ENCODE peak calls at places on chromosome X, in four cellular contexts. W is Karpas-422, G is Peyer's patch, M is neuronal stem cell. J is an unnamed sample.

GRCh38 chrX:70262952-70263567 is 3.1 kb upstream of the P2RY4 start:
- DNase-seq in W (peak; percentile 80), G (peak; percentile 64), M (peak; percentile 9), J (peak; percentile 65)

GRCh38 chrX:112678831-112679230 is 907 bp downstream of the LHFPL1 start:
- DNase-seq in W (no peak), G (no peak), M (no peak), J (no peak)

GRCh38 chrX:133561251-133561650 is 146.0 kb upstream of the GPC4 start:
- DNase-seq in W (no peak), G (no peak), M (no peak), J (no peak)

GRCh38 chrX:113384628-113385027 is 544.0 kb upstream of the AMOT start:
- DNase-seq in W (no peak), G (no peak), M (no peak), J (no peak)

GRCh38 chrX:46959101-46959500 is 46.9 kb downstream of the JADE3 start:
- DNase-seq in W (no peak), G (no peak), M (no peak), J (no peak)

GRCh38 chrX:120365320-120365719 is 3.4 kb downstream of the ATP1B4 start:
- DNase-seq in W (peak; percentile 84), G (peak; percentile 76), M (peak; percentile 33), J (peak; percentile 13)

GRCh38 chrX:68511255-68511654 is 12.4 kb downstream of the YIPF6 start:
- DNase-seq in W (peak; percentile 85), G (no peak), M (no peak), J (peak; percentile 39)

GRCh38 chrX:155071694-155072215 is 447 bp downstream of the BRCC3 start:
- DNase-seq in W (peak; percentile 45), G (peak; percentile 58), M (no peak), J (no peak)

GRCh38 chrX:155768036-155768769 is 112.9 kb upstream of the VAMP7 start:
- DNase-seq in W (no peak), G (no peak), M (no peak), J (peak; percentile 16)

GRCh38 chrX:153922932-153923857 is 2.9 kb downstream of the ARHGAP4 start:
- DNase-seq in W (no peak), G (peak; percentile 80), M (no peak), J (peak; percentile 78)

GRCh38 chrX:9651737-9652136 is 113.9 kb downstream of the GPR143 start:
- DNase-seq in W (no peak), G (no peak), M (no peak), J (no peak)

GRCh38 chrX:119374736-119375135 is 24.4 kb upstream of the SLC25A43 start:
- DNase-seq in W (no peak), G (no peak), M (no peak), J (no peak)

GRCh38 chrX:150898343-150899190 is at the start of gene CD99L2:
- DNase-seq in W (peak; percentile 93), G (peak; percentile 95), M (peak; percentile 76), J (peak; percentile 99)

GRCh38 chrX:99172958-99173357 is 1237.1 kb downstream of the PCDH19 start:
- DNase-seq in W (no peak), G (no peak), M (no peak), J (peak; percentile 15)

GRCh38 chrX:65586491-65586890 is 51.9 kb upstream of the LAS1L start:
- DNase-seq in W (no peak), G (no peak), M (no peak), J (no peak)

GRCh38 chrX:110557864-110558263 is 199.2 kb downstream of the RTL9 start:
- DNase-seq in W (no peak), G (no peak), M (no peak), J (no peak)

GRCh38 chrX:11334165-11334564 is 41.0 kb downstream of the AMELX start:
- DNase-seq in W (no peak), G (no peak), M (no peak), J (no peak)

GRCh38 chrX:151745651-151746050 is 11.1 kb downstream of the CNGA2 start:
- DNase-seq in W (no peak), G (no peak), M (no peak), J (no peak)

GRCh38 chrX:24796204-24796603 is 102.5 kb downstream of the POLA1 start:
- DNase-seq in W (no peak), G (no peak), M (no peak), J (no peak)

DNA sequence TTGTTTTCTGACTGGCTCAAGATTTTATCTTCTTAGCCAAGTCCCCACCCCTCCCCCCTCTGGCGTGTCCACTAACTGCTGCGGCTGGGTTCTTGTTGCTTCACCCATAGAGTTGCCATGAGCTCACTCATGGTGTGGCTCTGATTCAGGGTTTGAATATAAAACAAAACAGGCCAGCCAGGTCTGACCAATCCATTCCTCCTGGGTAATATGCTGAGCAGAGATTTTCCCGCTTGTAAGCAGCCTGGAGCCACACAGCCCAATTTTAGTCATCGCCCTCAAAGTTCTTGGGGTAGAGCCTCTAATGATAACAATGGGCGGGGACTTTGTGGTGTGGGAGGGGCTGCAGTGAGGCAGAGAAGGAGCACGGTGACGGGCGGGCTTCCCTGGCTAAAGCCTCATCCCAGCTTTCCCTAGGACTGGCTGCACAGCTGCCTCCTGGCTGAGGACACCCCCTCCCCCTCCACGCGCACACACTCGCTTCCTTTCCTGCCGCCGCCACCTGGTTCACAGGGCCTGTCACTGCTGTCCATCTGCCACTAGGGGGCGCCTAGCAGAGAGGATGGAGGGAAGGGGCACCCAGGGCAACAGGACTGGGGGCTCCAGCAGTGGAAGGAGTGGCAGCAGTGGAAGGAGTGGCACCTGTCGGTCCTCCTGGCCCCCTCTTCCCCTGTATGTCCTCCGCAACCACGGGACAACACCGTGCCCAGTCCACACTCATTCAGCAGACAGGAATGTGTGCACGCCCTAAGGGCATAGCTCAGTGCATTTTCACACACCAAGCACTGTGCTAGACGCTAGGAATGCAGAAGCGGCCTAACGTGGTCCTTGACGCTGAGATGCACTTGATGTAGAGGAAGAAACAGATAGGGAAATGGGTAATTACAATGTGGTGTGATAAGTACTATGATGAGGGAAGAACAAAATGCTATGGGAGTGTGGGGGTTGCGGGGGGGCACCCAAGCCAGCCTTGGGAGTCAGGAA is 26.8 kb downstream of the PRPS1 start:
- DNase-seq in W (peak; percentile 86), G (peak; percentile 83), M (peak; percentile 54), J (peak; percentile 89)
- H3K4me3 ChIP-seq in W (no peak overlapping the region), G (no peak overlapping the region), M (no peak overlapping the region), J (no peak overlapping the region)

DNA sequence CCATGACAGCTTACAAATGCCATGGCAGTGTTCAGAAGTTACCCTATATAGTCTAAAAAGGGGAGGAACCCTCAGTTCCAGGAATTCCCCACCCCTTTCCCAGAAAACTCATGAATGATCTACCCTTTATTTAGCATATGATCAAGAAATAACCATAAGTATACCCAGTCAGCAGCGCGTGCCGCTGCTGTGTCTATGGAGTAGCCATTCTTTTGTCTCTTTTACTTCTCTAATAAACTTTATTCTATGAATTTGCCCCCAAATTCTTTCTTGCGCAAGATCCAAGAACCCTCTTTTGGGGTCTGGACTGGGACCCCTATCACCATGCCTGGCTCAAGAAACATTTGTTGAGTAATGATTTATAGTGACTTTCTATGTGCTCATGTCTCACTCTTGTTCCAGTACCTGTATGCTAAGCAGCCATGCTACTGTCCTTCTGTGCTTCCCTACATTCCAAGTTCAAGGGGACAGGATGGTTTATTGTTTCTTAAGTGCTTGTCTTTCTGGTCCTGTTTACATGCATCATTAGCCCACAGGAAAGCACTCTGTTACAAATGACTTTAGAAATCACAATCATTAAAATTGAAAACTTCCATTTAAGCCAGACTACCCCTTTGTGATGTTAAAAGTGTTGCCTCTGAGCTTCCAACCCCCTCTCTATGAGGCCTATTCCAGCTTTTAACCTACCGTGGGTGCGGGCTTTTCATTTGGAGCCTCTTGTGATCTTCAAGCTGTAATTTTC is 63.4 kb upstream of the S100G start:
- DNase-seq in W (no peak), G (no peak), M (no peak), J (peak; percentile 48)
- H3K36me3 ChIP-seq in W (no peaks in the 10 kb centered on the region), G (no peaks in the 10 kb centered on the region), M (no peaks in the 10 kb centered on the region), J (peaks cover 27% of the 10 kb centered on the region)

GRCh38 chrX:125604448-125604847 is 284.8 kb downstream of the TEX13C start:
- DNase-seq in W (no peak), G (no peak), M (no peak), J (no peak)
- H3K27me3 ChIP-seq in W (no peaks in the 10 kb centered on the region), G (no peaks in the 10 kb centered on the region), M (no peaks in the 10 kb centered on the region), J (no peaks in the 10 kb centered on the region)

DNA sequence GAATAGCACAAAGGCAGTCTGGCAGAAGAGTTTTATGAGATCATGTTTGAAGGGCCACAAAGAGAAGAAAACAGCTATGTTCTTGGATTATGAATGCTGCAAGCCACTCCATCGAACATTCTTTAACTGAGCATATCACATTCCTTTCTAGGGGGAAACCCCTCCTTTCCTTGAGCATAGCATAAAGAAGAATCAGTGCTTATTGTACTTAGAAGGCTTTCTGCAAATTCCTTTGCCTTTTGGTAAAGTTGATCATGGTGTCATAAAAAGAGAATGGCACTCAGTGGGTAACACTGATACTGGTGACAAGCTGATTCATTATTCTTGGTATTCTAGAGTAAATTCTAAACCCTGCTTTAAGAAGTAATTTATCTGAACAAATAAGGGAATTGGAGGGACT is 88.5 kb upstream of the GPR34 start:
- DNase-seq in W (no peak), G (no peak), M (no peak), J (peak; percentile 27)
- H3K4me3 ChIP-seq in W (no peak overlapping the region), G (no peak overlapping the region), M (no peak overlapping the region), J (no peak overlapping the region)

GRCh38 chrX:136879001-136879667 is 1.4 kb downstream of the RBMX start:
- DNase-seq in W (peak; percentile 53), G (no peak), M (no peak), J (no peak)

GRCh38 chrX:136880452-136881013 is at the start of gene RBMX:
- DNase-seq in W (peak; percentile 96), G (peak; percentile 97), M (peak; percentile 92), J (peak; percentile 99)

GRCh38 chrX:136880003-136880451 is 498 bp downstream of the RBMX start:
- DNase-seq in W (peak; percentile 69), G (peak; percentile 50), M (no peak), J (peak; percentile 48)

DNA sequence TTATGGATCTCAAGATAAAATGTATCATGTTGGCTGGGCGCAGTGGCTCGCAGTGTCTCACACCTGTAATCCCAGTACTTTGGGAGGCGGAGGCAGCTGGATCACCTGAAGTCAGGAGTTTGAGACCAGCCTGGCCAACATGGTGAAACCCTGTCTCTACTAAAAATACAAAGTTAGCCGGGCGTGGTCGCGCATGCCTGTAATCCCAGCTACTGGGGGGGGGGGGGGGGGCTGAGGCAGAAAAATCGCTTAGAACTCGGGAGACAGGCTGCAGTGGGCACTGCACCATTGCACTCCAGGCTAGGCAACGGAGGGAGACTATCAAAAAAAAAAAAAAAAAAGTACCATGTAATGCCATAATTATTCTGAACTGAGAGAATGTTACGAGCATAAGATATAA is 2.1 kb downstream of the RBMX start:
- DNase-seq in W (no peak), G (no peak), M (no peak), J (no peak)
- H3K36me3 ChIP-seq in W (peaks cover 36% of the 10 kb centered on the region), G (no peaks in the 10 kb centered on the region), M (peaks cover 8% of the 10 kb centered on the region), J (peaks cover 8% of the 10 kb centered on the region)

GRCh38 chrX:31483336-31483735 is 411.5 kb upstream of the FTHL17 start:
- DNase-seq in W (no peak), G (no peak), M (no peak), J (no peak)
- H3K27me3 ChIP-seq in W (no peaks in the 10 kb centered on the region), G (no peaks in the 10 kb centered on the region), M (no peaks in the 10 kb centered on the region), J (no peaks in the 10 kb centered on the region)

GRCh38 chrX:152903589-152903988 is 5.7 kb downstream of the ZNF185 start:
- DNase-seq in W (no peak), G (no peak), M (no peak), J (no peak)
- H3K4me3 ChIP-seq in W (no peak overlapping the region), G (no peak overlapping the region), M (no peak overlapping the region), J (no peak overlapping the region)